ENCODE peak calls at places on chromosome 4, in six cellular contexts. One of them, this sample, is unnamed. For H3K4me1, the result is how much of the 10 kb centered on the place peaks cover.

GRCh38 chr4:56622176-56622575 is 58.9 kb downstream of the HOPX start:
- DNase-seq in stomach: no peak
- DNase-seq in tibial nerve: no peak
- DNase-seq in suprapubic skin: no peak
- DNase-seq in endothelial cell of umbilical vein: no peak
- DNase-seq in H1: no peak
- DNase-seq in this sample: no peak

GRCh38 chr4:51836531-51836930 is 6.4 kb upstream of the DCUN1D4 start:
- DNase-seq in stomach: no peak
- DNase-seq in tibial nerve: no peak
- DNase-seq in suprapubic skin: no peak
- DNase-seq in endothelial cell of umbilical vein: no peak
- DNase-seq in H1: no peak
- DNase-seq in this sample: no peak

GRCh38 chr4:139773560-139774318 is 108.1 kb downstream of the MGST2 start:
- DNase-seq in stomach: no peak
- DNase-seq in tibial nerve: no peak
- DNase-seq in suprapubic skin: no peak
- DNase-seq in endothelial cell of umbilical vein: no peak
- DNase-seq in H1: no peak
- DNase-seq in this sample: no peak

GRCh38 chr4:110793381-110793801 is 170.5 kb upstream of the PITX2 start:
- DNase-seq in stomach: no peak
- DNase-seq in tibial nerve: no peak
- DNase-seq in suprapubic skin: no peak
- DNase-seq in endothelial cell of umbilical vein: no peak
- DNase-seq in H1: no peak
- DNase-seq in this sample: no peak

GRCh38 chr4:1644906-1645657 is 39.0 kb downstream of the FAM53A start:
- DNase-seq in stomach: peak
- DNase-seq in tibial nerve: no peak
- DNase-seq in suprapubic skin: no peak
- DNase-seq in endothelial cell of umbilical vein: no peak
- DNase-seq in H1: no peak
- DNase-seq in this sample: no peak

GRCh38 chr4:10140866-10141759 is 24.5 kb upstream of the WDR1 start:
- DNase-seq in stomach: no peak
- DNase-seq in tibial nerve: no peak
- DNase-seq in suprapubic skin: no peak
- DNase-seq in endothelial cell of umbilical vein: no peak
- DNase-seq in H1: peak
- DNase-seq in this sample: no peak

GRCh38 chr4:72418458-72418857 is 150.6 kb downstream of the ADAMTS3 start:
- DNase-seq in stomach: no peak
- DNase-seq in tibial nerve: no peak
- DNase-seq in suprapubic skin: no peak
- DNase-seq in endothelial cell of umbilical vein: peak
- DNase-seq in H1: no peak
- DNase-seq in this sample: no peak

GRCh38 chr4:170990989-170991589 is 822.1 kb upstream of the GALNTL6 start:
- DNase-seq in stomach: no peak
- DNase-seq in tibial nerve: no peak
- DNase-seq in suprapubic skin: no peak
- DNase-seq in endothelial cell of umbilical vein: no peak
- DNase-seq in H1: peak
- DNase-seq in this sample: no peak

GRCh38 chr4:119521306-119521705 is 107.3 kb downstream of the PDE5A start:
- DNase-seq in stomach: no peak
- DNase-seq in tibial nerve: no peak
- DNase-seq in suprapubic skin: no peak
- DNase-seq in endothelial cell of umbilical vein: no peak
- DNase-seq in H1: no peak
- DNase-seq in this sample: no peak

DNA sequence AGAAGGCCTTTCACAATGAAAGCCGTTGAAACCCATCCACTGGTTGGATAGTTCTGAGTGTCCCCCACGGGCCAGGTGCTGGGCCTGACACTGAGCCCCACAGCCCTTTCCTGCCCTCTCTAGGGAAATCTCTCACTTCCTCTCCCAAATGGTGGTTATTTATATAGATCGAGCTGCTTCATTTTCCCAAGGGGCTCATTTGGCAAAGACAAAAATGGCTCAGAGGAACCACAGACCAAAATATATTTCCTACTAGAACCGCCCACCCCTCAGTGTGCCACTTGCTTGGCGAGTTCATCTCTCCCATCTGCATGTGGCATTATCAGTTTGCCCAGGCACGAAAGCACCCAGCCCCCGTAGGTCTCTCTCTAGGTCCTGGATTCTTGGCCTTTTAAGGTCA is 53.3 kb upstream of the STIM2 start:
- DNase-seq in stomach: no peak
- DNase-seq in tibial nerve: no peak
- DNase-seq in suprapubic skin: no peak
- DNase-seq in endothelial cell of umbilical vein: no peak
- DNase-seq in H1: no peak
- DNase-seq in this sample: no peak
- H3K4me1 ChIP-seq in stomach: under half
- H3K4me1 ChIP-seq in tibial nerve: under half
- H3K4me1 ChIP-seq in suprapubic skin: under half
- H3K4me1 ChIP-seq in endothelial cell of umbilical vein: under half
- H3K4me1 ChIP-seq in H1: under half
- H3K4me1 ChIP-seq in this sample: under half

GRCh38 chr4:105236917-105237311 is 90.2 kb downstream of the TET2 start:
- DNase-seq in stomach: no peak
- DNase-seq in tibial nerve: no peak
- DNase-seq in suprapubic skin: no peak
- DNase-seq in endothelial cell of umbilical vein: no peak
- DNase-seq in H1: no peak
- DNase-seq in this sample: no peak
- TF ChIP-seq POLR2A in stomach: no peak
- TF ChIP-seq POLR2A in tibial nerve: no peak
- TF ChIP-seq POLR2A in suprapubic skin: no peak
- TF ChIP-seq POLR2A in endothelial cell of umbilical vein: no peak
- TF ChIP-seq POLR2A in H1: no peak
- TF ChIP-seq POLR2A in this sample: no peak

GRCh38 chr4:102819588-102820365 is 7.6 kb downstream of the UBE2D3 start:
- DNase-seq in stomach: no peak
- DNase-seq in tibial nerve: no peak
- DNase-seq in suprapubic skin: no peak
- DNase-seq in endothelial cell of umbilical vein: peak
- DNase-seq in H1: no peak
- DNase-seq in this sample: no peak

GRCh38 chr4:102817021-102817605 is 10.2 kb downstream of the UBE2D3 start:
- DNase-seq in stomach: no peak
- DNase-seq in tibial nerve: no peak
- DNase-seq in suprapubic skin: no peak
- DNase-seq in endothelial cell of umbilical vein: no peak
- DNase-seq in H1: no peak
- DNase-seq in this sample: no peak

GRCh38 chr4:102815981-102816380 is 11.4 kb downstream of the UBE2D3 start:
- DNase-seq in stomach: no peak
- DNase-seq in tibial nerve: no peak
- DNase-seq in suprapubic skin: no peak
- DNase-seq in endothelial cell of umbilical vein: peak
- DNase-seq in H1: no peak
- DNase-seq in this sample: no peak

GRCh38 chr4:102823464-102823863 is 3.9 kb downstream of the UBE2D3 start:
- DNase-seq in stomach: no peak
- DNase-seq in tibial nerve: no peak
- DNase-seq in suprapubic skin: no peak
- DNase-seq in endothelial cell of umbilical vein: no peak
- DNase-seq in H1: no peak
- DNase-seq in this sample: no peak

GRCh38 chr4:102817613-102818268 is 9.6 kb downstream of the UBE2D3 start:
- DNase-seq in stomach: no peak
- DNase-seq in tibial nerve: no peak
- DNase-seq in suprapubic skin: no peak
- DNase-seq in endothelial cell of umbilical vein: no peak
- DNase-seq in H1: no peak
- DNase-seq in this sample: no peak
- H3K4me1 ChIP-seq in stomach: half or more
- H3K4me1 ChIP-seq in tibial nerve: under half
- H3K4me1 ChIP-seq in suprapubic skin: half or more
- H3K4me1 ChIP-seq in endothelial cell of umbilical vein: under half
- H3K4me1 ChIP-seq in H1: under half
- H3K4me1 ChIP-seq in this sample: half or more

DNA sequence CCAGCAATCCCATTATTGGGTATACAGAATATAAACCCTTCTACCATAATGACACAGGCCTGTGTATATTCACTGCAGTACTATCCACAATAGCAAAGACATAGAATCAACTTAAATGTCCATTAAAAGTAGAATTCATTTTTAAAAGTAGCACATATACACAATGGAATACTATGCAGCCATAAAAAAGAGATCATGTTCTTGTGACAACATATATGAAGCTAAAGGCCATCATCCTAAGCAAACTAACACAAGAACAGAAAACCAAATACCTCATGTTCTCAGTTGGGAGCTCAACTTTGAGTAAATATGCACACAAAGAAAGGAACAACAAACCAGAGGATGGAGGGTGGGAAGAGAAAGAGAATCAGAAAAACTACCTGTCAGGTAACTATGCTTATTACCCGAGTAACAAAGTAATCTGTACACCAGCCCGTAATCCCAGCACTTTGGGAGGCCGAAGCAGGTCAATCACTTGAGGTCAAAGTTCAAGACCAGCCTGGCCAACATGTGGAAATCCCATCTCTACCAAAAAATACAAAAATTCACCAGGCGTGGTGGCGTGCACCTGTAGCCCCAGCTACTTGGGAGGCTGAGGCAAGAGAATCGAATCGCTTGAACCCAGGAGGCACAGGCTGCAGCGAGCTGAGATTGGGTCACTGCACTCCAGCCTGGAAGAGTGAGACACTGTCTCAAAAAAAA is 22.8 kb downstream of the DHX15 start:
- DNase-seq in stomach: no peak
- DNase-seq in tibial nerve: no peak
- DNase-seq in suprapubic skin: no peak
- DNase-seq in endothelial cell of umbilical vein: no peak
- DNase-seq in H1: no peak
- DNase-seq in this sample: no peak
- TF ChIP-seq POLR2A in stomach: no peak
- TF ChIP-seq POLR2A in tibial nerve: no peak
- TF ChIP-seq POLR2A in suprapubic skin: no peak
- TF ChIP-seq POLR2A in endothelial cell of umbilical vein: no peak
- TF ChIP-seq POLR2A in H1: no peak
- TF ChIP-seq POLR2A in this sample: no peak